ENCODE peak calls at places on chromosomes 3 and 15, in nine cellular contexts. Y, P, G, N, S, A, F, U and Z are unnamed samples.

GRCh38 chr15:24955549-24955929 is 752 bp downstream of the SNRPN start:
- DNase-seq in A (peak; percentile 68), Y (peak; percentile 4), U (no peak), F (no peak), N (no peak), P (no peak), S (peak; percentile 6), G (peak; percentile 46), Z (no peak)

GRCh38 chr15:66865622-66866611 is 163.9 kb downstream of the SMAD6 start:
- DNase-seq in U (peak; percentile 50), A (peak; percentile 72), N (no peak), G (peak; percentile 70), S (no peak), P (no peak), Y (no peak), F (no peak), Z (no peak)

GRCh38 chr3:58536501-58537411 is at the start of gene ACOX2:
- DNase-seq in F (no peak), P (no peak), Y (no peak), S (no peak), G (peak; percentile 83), N (no peak), A (peak; percentile 85), U (peak; percentile 88), Z (no peak)

GRCh38 chr3:42500909-42501308 is 1.5 kb upstream of the VIPR1 start:
- DNase-seq in A (peak; percentile 44), U (no peak), Y (no peak), F (no peak), G (no peak), N (no peak), S (no peak), P (no peak), Z (peak; percentile 7)

GRCh38 chr3:59142581-59142980 is 92.8 kb upstream of the CFAP20DC start:
- DNase-seq in Y (no peak), P (no peak), U (no peak), F (no peak), G (no peak), A (no peak), S (no peak), N (no peak), Z (no peak)

GRCh38 chr15:52540374-52541012 is 11.8 kb upstream of the MYO5A start:
- DNase-seq in A (no peak), U (no peak), N (no peak), G (no peak), P (no peak), S (no peak), F (no peak), Y (no peak), Z (no peak)

GRCh38 chr3:58617338-58617761 is 40.2 kb upstream of the FAM107A start:
- DNase-seq in F (no peak), A (no peak), Y (no peak), P (no peak), N (no peak), G (no peak), U (no peak), S (peak; percentile 21), Z (no peak)

GRCh38 chr3:194867270-194867983 is 181.7 kb downstream of the FAM43A start:
- DNase-seq in N (peak; percentile 7), Y (no peak), F (no peak), G (no peak), U (no peak), S (no peak), P (no peak), A (no peak), Z (no peak)

GRCh38 chr3:16728762-16729745 is 123.8 kb upstream of the DAZL start:
- DNase-seq in U (no peak), N (no peak), G (no peak), S (no peak), P (peak; percentile 16), Y (no peak), F (no peak), A (no peak), Z (no peak)

GRCh38 chr3:39108309-39108708 is 829 bp downstream of the TTC21A start:
- DNase-seq in S (no peak), U (no peak), A (no peak), N (no peak), P (no peak), F (no peak), Y (no peak), G (no peak), Z (no peak)

GRCh38 chr3:120472121-120472844 is 21.5 kb upstream of the FSTL1 start:
- DNase-seq in N (no peak), Y (no peak), A (no peak), F (no peak), U (no peak), G (no peak), P (no peak), S (no peak), Z (no peak)

GRCh38 chr15:28093761-28094535 is 5.2 kb downstream of the OCA2 start:
- DNase-seq in N (no peak), F (no peak), G (no peak), P (no peak), A (peak; percentile 62), Y (no peak), U (no peak), S (no peak), Z (no peak)

GRCh38 chr15:31266712-31267111 is 59.9 kb upstream of the KLF13 start:
- DNase-seq in A (peak; percentile 63), Y (no peak), N (no peak), G (no peak), P (no peak), F (no peak), U (peak; percentile 28), S (no peak), Z (no peak)

DNA sequence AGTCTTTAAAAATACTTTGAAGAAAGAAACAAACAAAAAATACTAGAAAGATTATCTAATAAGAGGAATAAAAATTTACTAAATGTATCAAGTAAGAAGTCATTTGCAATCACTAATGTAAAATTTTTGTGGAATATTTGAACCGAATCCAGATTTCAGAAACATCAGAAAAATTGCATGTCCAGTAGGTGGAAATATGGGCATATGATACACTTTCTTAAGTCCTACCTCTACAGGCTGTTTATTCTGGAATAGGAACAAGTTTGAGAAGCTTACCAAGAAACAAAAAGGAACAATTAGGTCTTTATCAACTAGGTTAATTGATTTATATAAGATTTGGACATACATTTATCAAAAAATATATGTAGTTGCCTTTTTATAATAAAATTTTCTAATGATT is 292.9 kb upstream of the ROBO1 start:
- DNase-seq in A (no peak), G (no peak), P (no peak), S (no peak), F (no peak), N (no peak), U (no peak), Y (no peak), Z (no peak)
- TF ChIP-seq CTCF in A (no peak), G (no peak), P (no peak), S (no peak), F (no peak), N (no peak), U (no peak), Y (no peak), Z (no peak)

GRCh38 chr3:170021083-170021482 is 16.7 kb upstream of the GPR160 start:
- DNase-seq in U (no peak), P (no peak), S (no peak), Y (no peak), F (no peak), A (no peak), G (no peak), N (no peak), Z (no peak)
- TF ChIP-seq CTCF in U (no peak), P (no peak), S (no peak), Y (no peak), F (no peak), A (no peak), G (no peak), N (no peak), Z (no peak)

GRCh38 chr3:128006061-128006470 is 46.2 kb upstream of the SEC61A1 start:
- DNase-seq in G (no peak), F (no peak), N (no peak), U (no peak), A (no peak), P (no peak), S (peak; percentile 22), Y (no peak), Z (peak; percentile 31)

GRCh38 chr3:128011140-128011539 is 41.1 kb upstream of the SEC61A1 start:
- DNase-seq in S (peak; percentile 78), N (peak; percentile 68), G (peak; percentile 81), A (no peak), P (no peak), U (peak; percentile 84), Y (no peak), F (peak; percentile 69), Z (peak; percentile 68)

GRCh38 chr3:128012050-128012449 is 40.2 kb upstream of the SEC61A1 start:
- DNase-seq in U (no peak), P (no peak), N (no peak), F (no peak), A (no peak), G (no peak), S (no peak), Y (no peak), Z (no peak)

GRCh38 chr3:128006471-128007424 is 45.5 kb upstream of the SEC61A1 start:
- DNase-seq in U (no peak), A (peak; percentile 92), S (peak; percentile 10), F (no peak), G (no peak), P (no peak), N (no peak), Y (no peak), Z (no peak)

DNA sequence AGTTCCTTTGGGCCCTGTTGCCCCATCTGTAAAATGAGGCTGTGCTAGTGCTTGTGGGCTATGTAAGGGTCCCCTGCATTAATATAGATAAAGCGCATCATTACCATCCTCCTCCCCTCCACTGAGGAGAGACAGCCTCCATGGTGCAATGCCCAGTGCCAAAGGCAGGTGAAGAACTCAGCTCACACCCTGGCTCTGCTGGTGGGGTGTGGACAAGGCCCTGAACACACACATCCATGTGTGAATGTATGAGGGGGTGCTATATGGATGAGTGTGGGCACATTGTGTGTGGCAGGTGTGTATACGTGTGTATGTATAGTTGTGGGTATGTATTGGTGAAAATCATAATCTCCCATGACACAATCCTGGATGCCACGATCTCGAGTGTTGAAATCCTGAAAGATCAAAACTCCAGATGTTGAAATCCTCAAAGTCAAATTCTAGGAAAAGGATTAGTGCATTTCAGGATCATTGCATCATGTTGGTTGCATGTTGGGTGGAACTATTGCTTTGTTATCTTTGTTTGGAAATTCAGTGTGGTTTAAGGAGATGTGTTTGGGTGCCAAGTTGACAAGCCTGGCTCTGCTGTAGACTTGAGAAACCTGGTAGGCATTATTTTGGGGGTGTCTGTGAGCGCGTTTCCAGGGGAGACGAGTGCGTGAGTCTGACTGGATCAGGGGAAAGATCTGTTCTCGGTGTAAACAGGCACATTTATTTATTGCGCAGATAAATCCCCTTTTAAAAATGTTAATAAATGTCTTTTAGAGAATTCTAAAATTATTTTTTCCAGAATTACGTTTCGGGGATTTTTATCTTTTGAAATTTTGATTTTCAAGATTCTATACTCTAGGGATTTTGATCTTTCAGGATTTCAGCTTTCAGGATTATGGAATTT is 42.0 kb upstream of the SEC61A1 start:
- DNase-seq in U (no peak), F (no peak), N (peak; percentile 14), G (no peak), A (no peak), P (peak; percentile 42), Y (no peak), S (no peak), Z (no peak)
- TF ChIP-seq CTCF in U (no peak), F (no peak), N (no peak), G (no peak), A (no peak), P (no peak), Y (no peak), S (no peak), Z (no peak)

DNA sequence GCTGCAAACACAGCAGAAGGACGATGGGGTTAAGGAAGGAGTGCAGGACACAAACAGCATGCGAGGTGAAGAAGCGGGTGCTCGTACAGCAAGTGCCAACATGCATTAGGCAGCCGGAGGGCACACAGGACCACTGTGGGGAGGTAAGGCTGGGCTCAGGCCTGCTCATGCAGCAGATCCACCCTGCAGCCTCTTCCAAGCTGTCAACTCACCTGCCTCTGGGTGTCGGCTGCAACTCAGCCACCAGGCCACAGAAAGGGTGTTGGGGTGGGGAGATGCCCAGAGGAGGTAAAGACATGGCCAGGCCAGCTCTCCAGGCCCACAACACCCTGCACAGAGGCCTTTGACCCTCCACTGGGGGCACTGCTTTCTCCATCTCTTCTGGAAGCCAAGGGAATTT is 44.2 kb downstream of the TGM4 start:
- DNase-seq in U (no peak), N (no peak), P (no peak), A (no peak), Y (no peak), F (no peak), G (no peak), S (no peak), Z (no peak)
- TF ChIP-seq CTCF in U (no peak), N (no peak), P (no peak), A (no peak), Y (no peak), F (no peak), G (no peak), S (no peak), Z (no peak)